ENCODE peak calls at places on chromosomes 3 and 15, in eight cellular contexts. K is adrenal gland; C is CD8-positive, alpha-beta memory T cell; O is IMR-90; U is CD8-positive, alpha-beta T cell; R is cardiac muscle cell; H is Panc1; Z is body of pancreas. P is an unnamed sample. For H3K9me3, the result is how much of the 10 kb centered on the place peaks cover.

GRCh38 chr15:66721020-66721419 is 19.0 kb downstream of the SMAD6 start:
- DNase-seq in K (no peak), C (no peak), O (no peak), U (no peak), R (no peak), H (no peak), Z (no peak), P (no peak)

GRCh38 chr3:116566478-116566960 is 121.2 kb upstream of the LSAMP start:
- DNase-seq in K (no peak), C (no peak), O (no peak), U (no peak), R (no peak), H (no peak), Z (no peak), P (no peak)

GRCh38 chr3:111321786-111322185 is 220.2 kb upstream of the CD96 start:
- DNase-seq in K (no peak), C (no peak), O (no peak), U (no peak), R (no peak), H (no peak), Z (no peak), P (no peak)

GRCh38 chr3:42098171-42098570 is 7.0 kb downstream of the TRAK1 start:
- DNase-seq in K (no peak), C (no peak), O (no peak), U (no peak), R (no peak), H (no peak), Z (peak), P (no peak)

GRCh38 chr3:52349131-52349530 is 33.0 kb downstream of the DNAH1 start:
- DNase-seq in K (no peak), C (no peak), O (no peak), U (no peak), R (no peak), H (no peak), Z (no peak), P (no peak)

GRCh38 chr3:52527732-52528595 is 5.7 kb downstream of the NT5DC2 start:
- DNase-seq in K (no peak), C (no peak), O (no peak), U (no peak), R (no peak), H (no peak), Z (no peak), P (no peak)

GRCh38 chr3:193693774-193694173 is 100.8 kb downstream of the OPA1 start:
- DNase-seq in K (no peak), C (no peak), O (no peak), U (no peak), R (no peak), H (no peak), Z (no peak), P (no peak)

GRCh38 chr15:75058127-75058905 is 34.9 kb downstream of the PPCDC start:
- DNase-seq in K (no peak), C (no peak), O (peak), U (no peak), R (no peak), H (no peak), Z (no peak), P (no peak)

GRCh38 chr3:98977520-98977919 is 76.0 kb upstream of the DCBLD2 start:
- DNase-seq in K (no peak), C (no peak), O (peak), U (no peak), R (peak), H (no peak), Z (no peak), P (no peak)

GRCh38 chr15:78681306-78682012 is 40.4 kb upstream of the CHRNB4 start:
- DNase-seq in K (no peak), C (no peak), O (no peak), U (no peak), R (no peak), H (no peak), Z (no peak), P (peak)

GRCh38 chr3:149833241-149833640 is 20.2 kb downstream of the RNF13 start:
- DNase-seq in K (no peak), C (no peak), O (no peak), U (no peak), R (no peak), H (no peak), Z (no peak), P (no peak)

GRCh38 chr3:149832086-149832485 is 19.1 kb downstream of the RNF13 start:
- DNase-seq in K (no peak), C (no peak), O (peak), U (no peak), R (no peak), H (no peak), Z (no peak), P (no peak)

GRCh38 chr3:149831321-149831720 is 18.3 kb downstream of the RNF13 start:
- DNase-seq in K (no peak), C (no peak), O (no peak), U (no peak), R (no peak), H (no peak), Z (no peak), P (no peak)

GRCh38 chr3:149830902-149831301 is 17.9 kb downstream of the RNF13 start:
- DNase-seq in K (no peak), C (no peak), O (no peak), U (no peak), R (no peak), H (no peak), Z (no peak), P (no peak)

GRCh38 chr3:149828390-149828789 is 15.4 kb downstream of the RNF13 start:
- DNase-seq in K (no peak), C (no peak), O (no peak), U (no peak), R (no peak), H (no peak), Z (no peak), P (no peak)
- H3K9me3 ChIP-seq in K (under half), C (under half), O (under half), U (under half), R (under half), H (under half), Z (under half), P (under half)

GRCh38 chr15:95699578-95699977 is 630.9 kb upstream of the NR2F2 start:
- DNase-seq in K (no peak), C (no peak), O (no peak), U (no peak), R (no peak), H (no peak), Z (no peak), P (no peak)
- H3K9me3 ChIP-seq in K (under half), C (under half), O (under half), U (under half), R (under half), H (under half), Z (under half), P (under half)

GRCh38 chr15:81498314-81498713 is 124.3 kb upstream of the TMC3 start:
- DNase-seq in K (no peak), C (no peak), O (no peak), U (no peak), R (no peak), H (no peak), Z (no peak), P (no peak)

GRCh38 chr15:81492303-81492702 is 118.3 kb upstream of the TMC3 start:
- DNase-seq in K (no peak), C (no peak), O (peak), U (no peak), R (peak), H (no peak), Z (no peak), P (no peak)

GRCh38 chr15:81497226-81497625 is 123.2 kb upstream of the TMC3 start:
- DNase-seq in K (no peak), C (no peak), O (no peak), U (no peak), R (no peak), H (no peak), Z (no peak), P (no peak)

GRCh38 chr15:81491414-81492101 is 117.5 kb upstream of the TMC3 start:
- DNase-seq in K (no peak), C (no peak), O (peak), U (no peak), R (no peak), H (no peak), Z (no peak), P (no peak)

GRCh38 chr15:81493246-81493645 is 119.2 kb upstream of the TMC3 start:
- DNase-seq in K (no peak), C (no peak), O (no peak), U (no peak), R (no peak), H (no peak), Z (no peak), P (no peak)
- H3K9me3 ChIP-seq in K (under half), C (under half), O (under half), U (under half), R (under half), H (under half), Z (under half), P (under half)

GRCh38 chr15:20361091-20361490 is 180.5 kb downstream of the GOLGA6L6 start:
- DNase-seq in K (no peak), C (no peak), O (no peak), U (no peak), R (no peak), H (no peak), Z (no peak), P (no peak)
- H3K9me3 ChIP-seq in K (under half), C (under half), O (under half), U (under half), R (under half), H (under half), Z (under half), P (under half)

DNA sequence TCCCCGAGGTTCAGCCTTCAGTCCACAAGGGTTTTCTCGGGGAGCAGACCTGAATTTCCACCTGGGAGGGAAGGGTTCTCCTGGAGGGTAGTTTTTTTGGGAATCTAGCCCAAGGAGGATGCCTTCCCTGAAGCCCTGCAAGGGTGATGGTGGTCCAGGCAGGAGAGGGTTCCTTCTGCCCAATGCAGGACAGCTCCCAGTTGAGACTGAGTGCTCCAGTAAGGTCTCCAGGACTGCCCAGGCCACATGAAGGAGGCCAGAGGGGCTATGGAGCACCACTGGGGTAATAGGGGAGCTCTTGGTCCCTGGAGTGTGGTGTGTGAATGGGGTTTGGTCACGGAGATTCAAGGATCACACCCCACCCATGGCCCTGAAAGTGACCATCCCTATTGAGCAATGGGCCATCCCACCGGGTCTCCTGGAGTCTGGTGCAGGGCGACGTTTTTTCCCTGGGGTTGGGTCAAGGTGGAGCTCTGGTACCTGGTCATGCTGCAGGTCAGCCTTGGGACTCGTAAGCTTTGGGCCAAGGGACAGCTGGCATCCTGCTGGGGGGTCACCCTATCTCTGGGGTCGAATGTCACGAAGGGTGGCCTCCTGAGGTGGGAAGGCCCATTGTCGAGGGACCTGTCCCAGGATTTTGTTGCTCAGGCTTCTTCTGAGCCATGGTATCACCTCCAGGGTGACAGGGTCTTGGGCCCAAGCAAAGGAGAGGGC is 196.5 kb downstream of the UBE3A start:
- DNase-seq in K (no peak), C (no peak), O (no peak), U (no peak), R (no peak), H (no peak), Z (peak), P (peak)
- H3K9me3 ChIP-seq in K (under half), C (under half), O (half or more), U (under half), R (under half), H (under half), Z (under half), P (under half)

GRCh38 chr15:25060996-25061620 is 106.3 kb downstream of the SNRPN start:
- DNase-seq in K (no peak), C (no peak), O (no peak), U (no peak), R (no peak), H (no peak), Z (peak), P (no peak)

GRCh38 chr15:25059698-25060471 is 105.1 kb downstream of the SNRPN start:
- DNase-seq in K (no peak), C (no peak), O (no peak), U (no peak), R (no peak), H (no peak), Z (peak), P (no peak)

GRCh38 chr15:25061808-25062550 is 107.2 kb downstream of the SNRPN start:
- DNase-seq in K (no peak), C (no peak), O (no peak), U (no peak), R (no peak), H (no peak), Z (peak), P (no peak)

GRCh38 chr15:25058080-25058785 is 103.4 kb downstream of the SNRPN start:
- DNase-seq in K (peak), C (no peak), O (no peak), U (no peak), R (no peak), H (no peak), Z (peak), P (no peak)

GRCh38 chr15:25060472-25060803 is 105.7 kb downstream of the SNRPN start:
- DNase-seq in K (no peak), C (no peak), O (no peak), U (no peak), R (no peak), H (no peak), Z (no peak), P (no peak)
- H3K9me3 ChIP-seq in K (half or more), C (half or more), O (half or more), U (half or more), R (under half), H (half or more), Z (under half), P (under half)

DNA sequence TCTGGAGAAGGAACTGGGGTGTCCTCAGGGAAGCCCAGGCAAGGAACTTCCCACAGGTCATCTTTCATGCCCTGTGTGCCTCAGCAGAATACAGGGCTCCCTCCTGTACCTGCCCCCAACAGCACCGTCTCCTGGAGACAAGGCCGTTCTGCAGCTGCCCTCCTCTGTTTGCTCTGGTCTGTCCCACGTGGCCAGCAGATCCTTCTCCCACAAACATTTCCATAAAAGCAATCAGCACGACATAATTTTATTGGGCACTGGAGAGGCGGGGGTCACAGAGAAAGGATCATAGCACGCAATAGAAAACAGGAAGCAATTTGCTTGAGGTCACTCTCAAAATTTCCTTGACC is 29.5 kb downstream of the STARD5 start:
- DNase-seq in K (no peak), C (no peak), O (no peak), U (no peak), R (no peak), H (no peak), Z (no peak), P (no peak)
- H3K9me3 ChIP-seq in K (under half), C (under half), O (under half), U (under half), R (under half), H (under half), Z (under half), P (under half)